ENCODE peak calls at places on chromosomes 6 and 20, in four cellular contexts. W, Y, H and B are unnamed samples. For H3K9me3, the result is how much of the 10 kb centered on the place peaks cover.

GRCh38 chr6:41449399-41450245 is 96.6 kb upstream of the FOXP4 start:
- DNase-seq in W (peak), Y (peak), H (peak), B (no peak)

GRCh38 chr6:149683256-149683860 is 34.5 kb downstream of the LATS1 start:
- DNase-seq in W (no peak), Y (no peak), H (no peak), B (no peak)

GRCh38 chr20:63493563-63494020 is 5.3 kb downstream of the EEF1A2 start:
- DNase-seq in W (no peak), Y (no peak), H (peak), B (no peak)

GRCh38 chr20:18259730-18260129 is 28.6 kb upstream of the ZNF133 start:
- DNase-seq in W (no peak), Y (no peak), H (no peak), B (no peak)

GRCh38 chr6:149046822-149047246 is 270.7 kb upstream of the TAB2 start:
- DNase-seq in W (no peak), Y (no peak), H (no peak), B (no peak)

GRCh38 chr20:34537651-34538050 is 20.9 kb upstream of the MAP1LC3A start:
- DNase-seq in W (no peak), Y (no peak), H (no peak), B (no peak)

GRCh38 chr20:14319704-14320103 is 17.7 kb downstream of the FLRT3 start:
- DNase-seq in W (no peak), Y (no peak), H (no peak), B (no peak)

GRCh38 chr6:106098383-106099234 is 12.5 kb downstream of the PRDM1 start:
- DNase-seq in W (peak), Y (peak), H (no peak), B (peak)

GRCh38 chr6:103122766-103123601 is 1729.5 kb downstream of the GRIK2 start:
- DNase-seq in W (peak), Y (no peak), H (peak), B (no peak)

GRCh38 chr20:41006936-41007871 is 21.4 kb upstream of the TOP1 start:
- DNase-seq in W (no peak), Y (no peak), H (no peak), B (no peak)

GRCh38 chr6:45002390-45002789 is 325.7 kb upstream of the RUNX2 start:
- DNase-seq in W (no peak), Y (no peak), H (no peak), B (no peak)

GRCh38 chr20:50844430-50845100 is 49.7 kb downstream of the BCAS4 start:
- DNase-seq in W (no peak), Y (no peak), H (no peak), B (peak)

GRCh38 chr6:31170600-31170881 is at the start of gene POU5F1:
- DNase-seq in W (no peak), Y (no peak), H (peak), B (no peak)

GRCh38 chr20:2859330-2860121 is 13.8 kb upstream of the PTPRA start:
- DNase-seq in W (no peak), Y (no peak), H (no peak), B (no peak)

GRCh38 chr6:148329568-148330299 is 12.9 kb upstream of the SASH1 start:
- DNase-seq in W (no peak), Y (no peak), H (no peak), B (no peak)

GRCh38 chr6:33116417-33116816 is 40.6 kb downstream of the HLA-DPB1 start:
- DNase-seq in W (no peak), Y (no peak), H (no peak), B (no peak)

GRCh38 chr20:32918296-32918695 is 59.6 kb downstream of the EFCAB8 start:
- DNase-seq in W (peak), Y (no peak), H (no peak), B (no peak)

GRCh38 chr6:44064089-44064947 is 62.9 kb downstream of the MRPL14 start:
- DNase-seq in W (no peak), Y (no peak), H (peak), B (no peak)

GRCh38 chr6:114747995-114748625 is 405.3 kb upstream of the HS3ST5 start:
- DNase-seq in W (peak), Y (peak), H (no peak), B (no peak)

GRCh38 chr20:59961423-59961822 is 3.2 kb downstream of the CDH26 start:
- DNase-seq in W (no peak), Y (no peak), H (no peak), B (no peak)

GRCh38 chr6:97053643-97054411 is 129.3 kb downstream of the KLHL32 start:
- DNase-seq in W (no peak), Y (no peak), H (no peak), B (no peak)

GRCh38 chr6:129015721-129016120 is 132.8 kb downstream of the LAMA2 start:
- DNase-seq in W (no peak), Y (no peak), H (no peak), B (no peak)

GRCh38 chr6:149064026-149065017 is 253.2 kb upstream of the TAB2 start:
- DNase-seq in W (no peak), Y (no peak), H (no peak), B (no peak)

GRCh38 chr20:62602550-62602949 is 39.8 kb upstream of the SLCO4A1 start:
- DNase-seq in W (no peak), Y (no peak), H (no peak), B (no peak)

GRCh38 chr6:4055420-4056041 is 23.4 kb downstream of the FAM217A start:
- DNase-seq in W (no peak), Y (no peak), H (no peak), B (no peak)

GRCh38 chr6:90466191-90466940 is 120.5 kb downstream of the MAP3K7 start:
- DNase-seq in W (no peak), Y (no peak), H (no peak), B (no peak)

GRCh38 chr6:34115396-34116314 is 30.2 kb downstream of the GRM4 start:
- DNase-seq in W (no peak), Y (peak), H (no peak), B (no peak)

DNA sequence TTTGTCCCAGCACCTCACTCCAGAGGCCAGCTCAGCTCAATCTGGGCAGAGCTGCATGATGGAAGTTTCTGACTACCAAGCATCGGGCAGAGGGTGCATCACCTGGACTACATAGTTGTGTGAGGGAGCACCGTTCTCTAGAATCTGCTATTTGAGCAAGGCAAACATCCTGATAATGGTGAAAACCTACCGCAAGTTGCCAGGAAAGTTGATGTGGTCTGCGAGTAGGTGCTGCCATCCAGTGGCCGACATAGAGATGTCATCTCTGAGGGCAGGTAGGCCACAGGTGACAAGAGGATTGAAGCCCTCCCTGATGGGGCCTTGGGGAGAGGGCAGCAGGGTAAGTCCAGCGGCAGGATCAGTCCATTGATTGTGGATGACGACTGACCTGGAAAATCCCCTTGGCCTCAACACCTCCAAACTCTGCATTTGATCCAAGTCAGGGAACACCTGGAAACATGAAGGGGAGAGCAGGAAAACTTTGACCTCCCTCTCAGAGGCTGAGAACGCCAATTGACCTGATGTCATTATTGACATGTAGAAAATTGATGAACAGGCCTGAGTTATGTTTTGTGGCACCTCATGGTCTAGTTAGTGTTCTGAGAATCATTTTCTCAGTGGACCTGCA is 3.9 kb upstream of the LPA start:
- DNase-seq in W (no peak), Y (no peak), H (peak), B (peak)
- TF ChIP-seq CTCF in W (peak), Y (no peak), H (peak), B (no peak)

DNA sequence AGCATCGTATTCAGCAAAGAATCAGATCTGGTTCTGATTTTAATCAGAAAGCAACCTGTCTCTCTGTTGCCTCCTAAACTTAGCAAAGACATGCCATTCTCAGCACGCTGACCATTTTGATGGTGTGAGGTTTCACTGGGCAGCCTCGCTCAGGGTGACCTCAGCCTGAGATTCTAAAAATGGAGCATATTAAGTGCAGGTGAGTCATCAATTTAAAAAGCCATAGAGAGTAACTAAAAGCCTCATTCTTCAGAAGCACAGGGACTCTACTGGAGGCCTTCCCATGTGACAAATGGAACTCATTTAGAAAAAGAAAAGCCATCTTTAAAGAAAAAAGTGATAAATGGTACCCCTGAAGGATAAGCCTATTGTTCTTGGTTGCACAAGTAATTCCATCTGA is 91.3 kb downstream of the FILIP1 start:
- DNase-seq in W (no peak), Y (no peak), H (no peak), B (no peak)
- H3K27ac ChIP-seq in W (no peak), Y (no peak), H (no peak), B (no peak)

DNA sequence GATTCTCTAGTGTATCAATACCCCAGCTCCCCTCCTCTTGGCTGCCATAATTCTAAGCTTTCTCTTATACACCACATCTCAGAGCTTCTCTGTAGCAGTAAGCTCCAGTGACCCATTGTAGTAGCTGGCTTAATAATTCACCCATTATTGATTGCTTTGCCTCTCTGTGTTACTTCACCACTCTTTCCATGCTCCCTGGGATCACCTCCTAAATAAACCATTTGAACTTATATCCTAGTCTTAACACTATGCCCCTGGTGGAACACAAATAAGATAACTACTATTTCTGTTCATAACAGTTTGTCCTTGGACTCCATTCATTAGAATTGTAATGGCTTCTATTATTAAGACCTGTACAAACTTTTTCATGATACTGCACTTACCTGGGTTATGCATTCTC is 758.9 kb downstream of the KIF16B start:
- DNase-seq in W (no peak), Y (no peak), H (no peak), B (no peak)
- H3K9me3 ChIP-seq in W (under half), Y (under half), H (under half), B (under half)

GRCh38 chr20:23305098-23305497 is 45.5 kb upstream of the NXT1 start:
- DNase-seq in W (no peak), Y (no peak), H (no peak), B (no peak)
- TF ChIP-seq CTCF in W (no peak), Y (no peak), H (no peak), B (no peak)

DNA sequence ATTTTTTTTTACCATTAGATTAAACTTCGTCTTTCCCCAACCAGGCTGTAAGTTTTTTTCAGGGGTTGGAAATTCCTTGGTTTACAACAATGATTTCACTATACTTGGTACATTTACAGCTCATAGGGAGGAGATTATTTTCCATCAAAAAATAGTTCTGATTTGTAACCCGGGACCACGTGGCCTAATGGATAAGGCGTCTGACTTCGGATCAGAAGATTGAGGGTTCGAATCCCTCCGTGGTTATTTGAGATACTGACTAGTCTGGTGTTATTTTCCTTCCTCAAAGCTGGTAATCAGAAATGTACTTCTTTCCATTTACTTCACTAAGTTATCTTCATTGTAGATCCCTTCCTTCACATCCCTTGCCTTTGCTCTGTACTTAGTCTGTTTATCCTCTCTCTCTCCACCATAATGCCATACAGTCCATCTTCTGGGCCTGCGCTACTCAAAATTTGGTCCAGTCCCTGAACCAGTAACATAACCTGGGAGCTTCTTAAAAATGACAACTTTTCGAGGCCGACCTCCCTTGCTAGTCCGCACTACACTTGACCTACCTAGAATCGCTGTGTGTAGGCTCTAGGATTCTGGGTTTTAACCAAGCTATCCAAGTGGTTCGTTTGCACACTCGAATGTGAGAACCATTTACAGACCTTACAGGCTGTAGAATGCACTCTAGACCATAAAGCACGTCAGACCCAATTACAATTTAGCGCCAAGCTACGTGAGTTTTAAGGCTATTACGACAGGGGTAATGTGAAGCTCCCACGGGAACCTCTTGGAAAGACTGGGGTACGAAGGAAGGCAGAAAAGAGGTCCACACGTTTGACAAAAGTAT is 42.1 kb upstream of the BTN3A2 start:
- DNase-seq in W (peak), Y (peak), H (no peak), B (no peak)
- H3K27ac ChIP-seq in W (no peak), Y (no peak), H (no peak), B (no peak)

DNA sequence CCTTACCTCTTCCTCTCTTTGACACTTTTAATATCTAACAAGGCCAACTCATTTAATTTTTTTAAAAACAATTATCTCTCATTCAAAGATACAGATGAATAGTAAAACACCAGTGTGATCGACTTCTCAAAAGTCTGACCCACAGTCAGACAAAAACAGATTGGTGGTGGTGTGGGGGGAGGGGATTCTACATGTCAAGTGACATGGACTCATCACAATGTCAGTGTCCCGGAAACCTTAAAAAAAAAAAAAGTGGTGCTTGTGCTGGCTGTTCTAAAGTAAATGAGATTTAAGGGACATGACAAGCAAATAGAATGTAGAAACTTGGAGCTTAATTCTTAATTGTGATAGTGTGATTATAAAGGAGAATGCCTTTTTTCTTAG is 16.3 kb upstream of the RFPL4B start:
- DNase-seq in W (no peak), Y (no peak), H (no peak), B (no peak)
- H3K9me3 ChIP-seq in W (under half), Y (under half), H (under half), B (under half)

GRCh38 chr6:155123520-155123919 is 128.4 kb downstream of the TIAM2 start:
- DNase-seq in W (no peak), Y (no peak), H (no peak), B (no peak)
- TF ChIP-seq CTCF in W (no peak), Y (no peak), H (no peak), B (no peak)

GRCh38 chr20:6765469-6766058 is 1.9 kb upstream of the BMP2 start:
- DNase-seq in W (no peak), Y (no peak), H (no peak), B (no peak)

GRCh38 chr20:6766433-6766832 is 1.1 kb upstream of the BMP2 start:
- DNase-seq in W (peak), Y (no peak), H (no peak), B (no peak)

GRCh38 chr20:6767166-6767535 is 335 bp upstream of the BMP2 start:
- DNase-seq in W (no peak), Y (no peak), H (peak), B (no peak)

GRCh38 chr20:6768228-6769185 is 1.0 kb downstream of the BMP2 start:
- DNase-seq in W (peak), Y (peak), H (peak), B (no peak)

DNA sequence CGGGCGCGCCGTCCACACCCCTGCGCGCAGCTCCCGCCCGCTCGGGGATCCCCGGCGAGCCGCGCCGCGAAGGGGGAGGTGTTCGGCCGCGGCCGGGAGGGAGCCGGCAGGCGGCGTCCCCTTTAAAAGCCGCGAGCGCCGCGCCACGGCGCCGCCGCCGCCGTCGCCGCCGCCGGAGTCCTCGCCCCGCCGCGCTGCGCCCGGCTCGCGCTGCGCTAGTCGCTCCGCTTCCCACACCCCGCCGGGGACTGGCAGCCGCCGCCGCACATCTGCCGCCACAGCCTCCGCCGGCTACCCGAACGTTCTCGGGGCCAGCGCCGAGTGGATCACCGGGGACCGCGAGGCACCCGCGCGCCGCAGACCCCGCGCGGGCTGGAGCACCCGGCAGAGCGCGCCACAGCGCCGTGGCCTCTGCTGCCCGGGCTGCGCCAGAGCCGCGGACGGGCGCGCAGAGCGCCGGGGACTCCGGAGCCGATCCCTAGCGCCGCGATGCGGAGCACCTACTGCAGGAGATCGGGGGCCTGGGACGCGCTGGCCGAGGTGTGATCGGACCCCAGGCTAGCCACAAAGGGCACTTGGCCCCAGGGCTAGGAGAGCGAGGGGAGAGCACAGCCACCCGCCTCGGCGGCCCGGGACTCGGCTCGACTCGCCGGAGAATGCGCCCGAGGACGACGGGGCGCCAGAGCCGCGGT is at the start of gene BMP2:
- DNase-seq in W (peak), Y (peak), H (peak), B (no peak)
- H3K27ac ChIP-seq in W (peak), Y (peak), H (peak), B (no peak)